ENCODE peak calls at places on chromosomes 12 and 14, in seven cellular contexts. D is GM12878, O is HepG2, Z is HCT116, S is SK-N-SH, K is H1, M is K562. E is an unnamed sample.

GRCh38 chr14:35414365-35414764 is 9.8 kb upstream of the NFKBIA start:
- DNase-seq in D (no peak), O (no peak), Z (no peak), S (no peak), K (no peak), M (no peak), E (peak)

GRCh38 chr12:113137861-113138783 is 2.6 kb upstream of the RASAL1 start:
- DNase-seq in D (no peak), O (no peak), Z (no peak), S (peak), K (no peak), M (no peak), E (no peak)

GRCh38 chr12:58034311-58034710 is 92.9 kb downstream of the ATP23 start:
- DNase-seq in D (no peak), O (no peak), Z (no peak), S (no peak), K (no peak), M (no peak), E (no peak)

GRCh38 chr14:77375164-77375950 is 1.5 kb downstream of the TMED8 start:
- DNase-seq in D (no peak), O (no peak), Z (no peak), S (no peak), K (no peak), M (no peak), E (no peak)

GRCh38 chr14:68964300-68965093 is 14.6 kb downstream of the ACTN1 start:
- DNase-seq in D (no peak), O (no peak), Z (no peak), S (no peak), K (no peak), M (no peak), E (no peak)

GRCh38 chr12:101696477-101697196 is 803 bp upstream of the CHPT1 start:
- DNase-seq in D (no peak), O (peak), Z (no peak), S (peak), K (no peak), M (peak), E (no peak)

GRCh38 chr12:47814539-47815170 is 5.0 kb downstream of the HDAC7 start:
- DNase-seq in D (no peak), O (no peak), Z (no peak), S (no peak), K (no peak), M (no peak), E (no peak)

GRCh38 chr14:102318781-102319276 is 717 bp upstream of the ZNF839 start:
- DNase-seq in D (no peak), O (no peak), Z (no peak), S (no peak), K (no peak), M (no peak), E (no peak)

GRCh38 chr14:106831322-106831720 is 1304.9 kb downstream of the TMEM121 start:
- DNase-seq in D (no peak), O (peak), Z (no peak), S (peak), K (no peak), M (peak), E (no peak)

GRCh38 chr12:48865141-48865440 is 579 bp downstream of the RND1 start:
- DNase-seq in D (no peak), O (no peak), Z (no peak), S (no peak), K (no peak), M (no peak), E (no peak)
- H2AFZ ChIP-seq in D (peak), O (no peak), Z (no peak), S (peak), K (no peak), M (peak), E (peak)

GRCh38 chr14:63545431-63545830 is 2.3 kb upstream of the PPP2R5E start:
- DNase-seq in D (no peak), O (no peak), Z (no peak), S (no peak), K (no peak), M (no peak), E (no peak)

GRCh38 chr14:63543826-63544320 is 696 bp upstream of the PPP2R5E start:
- DNase-seq in D (no peak), O (no peak), Z (no peak), S (no peak), K (no peak), M (no peak), E (no peak)

GRCh38 chr14:63544641-63545234 is 1.6 kb upstream of the PPP2R5E start:
- DNase-seq in D (no peak), O (no peak), Z (no peak), S (peak), K (no peak), M (peak), E (peak)

GRCh38 chr14:63543000-63543825 is at the start of gene PPP2R5E:
- DNase-seq in D (peak), O (peak), Z (peak), S (peak), K (peak), M (peak), E (peak)

DNA sequence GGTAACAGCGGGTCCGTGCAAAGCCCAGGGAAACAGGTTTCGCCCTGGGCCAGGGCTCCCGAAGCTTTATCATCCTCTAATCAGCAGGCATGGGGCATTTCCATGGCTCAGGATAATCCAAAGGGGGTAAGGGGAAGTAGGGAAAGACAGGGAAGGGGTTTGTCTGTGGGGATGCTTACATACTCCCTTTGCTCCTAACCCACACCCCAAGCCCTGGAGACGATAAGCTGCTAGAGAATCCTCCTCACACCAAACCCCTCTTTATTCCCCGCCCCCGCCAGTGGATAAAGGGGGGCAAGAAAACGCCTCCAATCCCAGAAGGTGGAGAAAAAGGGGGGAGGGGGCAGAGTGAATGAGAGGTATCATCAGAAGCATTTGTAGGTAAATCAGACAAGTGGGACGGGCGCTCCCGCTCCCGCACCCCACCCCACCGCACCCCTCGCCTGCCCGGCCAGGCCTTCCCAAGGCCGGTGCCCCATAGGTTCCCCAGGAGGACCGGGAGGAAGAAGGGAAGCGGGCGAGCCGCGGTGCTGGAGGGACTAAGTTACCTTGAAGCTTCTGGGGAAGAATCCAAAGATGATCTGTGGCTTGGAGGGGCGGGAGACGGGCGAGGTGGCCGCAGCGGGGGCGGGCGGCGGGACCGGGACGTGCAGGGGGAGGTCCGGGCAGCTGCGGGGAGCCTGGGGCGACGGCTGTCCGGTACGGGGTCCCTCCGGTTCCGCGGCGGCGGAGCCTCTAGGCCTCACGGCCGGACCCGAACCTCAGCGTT is 762 bp downstream of the PPP2R5E start:
- DNase-seq in D (no peak), O (no peak), Z (no peak), S (peak), K (no peak), M (peak), E (peak)
- TF ChIP-seq MAX in D (no peak), O (no peak), Z (no peak), S (no peak), K (no peak), M (no peak), E (no peak)

GRCh38 chr12:80582431-80582830 is 125.0 kb upstream of the MYF6 start:
- DNase-seq in D (no peak), O (no peak), Z (no peak), S (no peak), K (no peak), M (no peak), E (no peak)
- H2AFZ ChIP-seq in D (no peak), O (no peak), Z (no peak), S (no peak), K (no peak), M (no peak), E (no peak)

GRCh38 chr12:69415471-69416275 is 54.5 kb upstream of the FRS2 start:
- DNase-seq in D (no peak), O (peak), Z (peak), S (peak), K (peak), M (peak), E (peak)
- TF ChIP-seq MAX in D (no peak), O (no peak), Z (no peak), S (peak), K (no peak), M (no peak), E (no peak)

GRCh38 chr12:131642101-131642540 is 68.8 kb upstream of the SFSWAP start:
- DNase-seq in D (peak), O (peak), Z (peak), S (no peak), K (no peak), M (peak), E (peak)

GRCh38 chr12:131643581-131644452 is 67.1 kb upstream of the SFSWAP start:
- DNase-seq in D (no peak), O (no peak), Z (no peak), S (no peak), K (no peak), M (no peak), E (peak)

GRCh38 chr12:131641315-131641714 is 69.6 kb upstream of the SFSWAP start:
- DNase-seq in D (no peak), O (no peak), Z (no peak), S (no peak), K (no peak), M (no peak), E (no peak)

GRCh38 chr12:131644481-131644880 is 66.4 kb upstream of the SFSWAP start:
- DNase-seq in D (no peak), O (no peak), Z (no peak), S (no peak), K (no peak), M (no peak), E (peak)

GRCh38 chr12:131642771-131643170 is 68.1 kb upstream of the SFSWAP start:
- DNase-seq in D (no peak), O (no peak), Z (no peak), S (no peak), K (no peak), M (no peak), E (peak)
- H2AFZ ChIP-seq in D (no peak), O (no peak), Z (no peak), S (no peak), K (no peak), M (peak), E (no peak)

GRCh38 chr12:106084048-106084671 is 54.6 kb downstream of the NUAK1 start:
- DNase-seq in D (no peak), O (peak), Z (peak), S (no peak), K (peak), M (no peak), E (no peak)
- TF ChIP-seq MAX in D (no peak), O (no peak), Z (no peak), S (no peak), K (no peak), M (no peak), E (no peak)

E was measured in endothelial cell of umbilical vein.